ENCODE peak calls at places on chromosomes 11 and 22, in five cellular contexts. One of them, this sample, is unnamed.

GRCh38 chr11:62556102-62556871 is 9.7 kb upstream of the AHNAK start:
- DNase-seq in A172: peak; percentile 98
- DNase-seq in CD8-positive, alpha-beta T cell: peak; percentile 77
- DNase-seq in DMS 273 treated with DMSO at 0.1 percent for 48 hours: peak; percentile 87
- DNase-seq in skeletal muscle cell: peak; percentile 93
- DNase-seq in this sample: peak; percentile 87

GRCh38 chr11:78310500-78310909 is 107.1 kb downstream of the GAB2 start:
- DNase-seq in A172: no peak
- DNase-seq in CD8-positive, alpha-beta T cell: no peak
- DNase-seq in DMS 273 treated with DMSO at 0.1 percent for 48 hours: no peak
- DNase-seq in skeletal muscle cell: no peak
- DNase-seq in this sample: no peak

GRCh38 chr11:115242982-115243381 is 261.2 kb downstream of the CADM1 start:
- DNase-seq in A172: no peak
- DNase-seq in CD8-positive, alpha-beta T cell: no peak
- DNase-seq in DMS 273 treated with DMSO at 0.1 percent for 48 hours: no peak
- DNase-seq in skeletal muscle cell: no peak
- DNase-seq in this sample: no peak

GRCh38 chr11:62546244-62546936 is at the start of gene AHNAK:
- DNase-seq in A172: peak; percentile 36
- DNase-seq in CD8-positive, alpha-beta T cell: peak; percentile 57
- DNase-seq in DMS 273 treated with DMSO at 0.1 percent for 48 hours: no peak
- DNase-seq in skeletal muscle cell: no peak
- DNase-seq in this sample: peak; percentile 73

GRCh38 chr22:49181942-49182341 is 645.7 kb downstream of the BRD1 start:
- DNase-seq in A172: no peak
- DNase-seq in CD8-positive, alpha-beta T cell: no peak
- DNase-seq in DMS 273 treated with DMSO at 0.1 percent for 48 hours: no peak
- DNase-seq in skeletal muscle cell: no peak
- DNase-seq in this sample: no peak

GRCh38 chr22:44578115-44578457 is 80.1 kb upstream of the RTL6 start:
- DNase-seq in A172: no peak
- DNase-seq in CD8-positive, alpha-beta T cell: no peak
- DNase-seq in DMS 273 treated with DMSO at 0.1 percent for 48 hours: no peak
- DNase-seq in skeletal muscle cell: no peak
- DNase-seq in this sample: no peak

GRCh38 chr11:115958089-115959000 is 454.1 kb upstream of the CADM1 start:
- DNase-seq in A172: no peak
- DNase-seq in CD8-positive, alpha-beta T cell: no peak
- DNase-seq in DMS 273 treated with DMSO at 0.1 percent for 48 hours: no peak
- DNase-seq in skeletal muscle cell: no peak
- DNase-seq in this sample: no peak

GRCh38 chr22:24066872-24067271 is 55.8 kb downstream of the CABIN1 start:
- DNase-seq in A172: no peak
- DNase-seq in CD8-positive, alpha-beta T cell: no peak
- DNase-seq in DMS 273 treated with DMSO at 0.1 percent for 48 hours: no peak
- DNase-seq in skeletal muscle cell: no peak
- DNase-seq in this sample: no peak

GRCh38 chr22:30247561-30247960 is 1.0 kb upstream of the LIF start:
- DNase-seq in A172: no peak
- DNase-seq in CD8-positive, alpha-beta T cell: no peak
- DNase-seq in DMS 273 treated with DMSO at 0.1 percent for 48 hours: no peak
- DNase-seq in skeletal muscle cell: no peak
- DNase-seq in this sample: no peak

GRCh38 chr11:70048279-70049024 is 29.7 kb upstream of the ANO1 start:
- DNase-seq in A172: no peak
- DNase-seq in CD8-positive, alpha-beta T cell: no peak
- DNase-seq in DMS 273 treated with DMSO at 0.1 percent for 48 hours: no peak
- DNase-seq in skeletal muscle cell: no peak
- DNase-seq in this sample: no peak

GRCh38 chr11:13261600-13262061 is 16.0 kb upstream of the BMAL1 start:
- DNase-seq in A172: peak; percentile 96
- DNase-seq in CD8-positive, alpha-beta T cell: no peak
- DNase-seq in DMS 273 treated with DMSO at 0.1 percent for 48 hours: no peak
- DNase-seq in skeletal muscle cell: peak; percentile 54
- DNase-seq in this sample: no peak

GRCh38 chr11:31786996-31787685 is 24.0 kb downstream of the PAX6 start:
- DNase-seq in A172: no peak
- DNase-seq in CD8-positive, alpha-beta T cell: no peak
- DNase-seq in DMS 273 treated with DMSO at 0.1 percent for 48 hours: no peak
- DNase-seq in skeletal muscle cell: no peak
- DNase-seq in this sample: no peak

GRCh38 chr11:2825886-2826678 is 59.5 kb downstream of the CDKN1C start:
- DNase-seq in A172: peak; percentile 95
- DNase-seq in CD8-positive, alpha-beta T cell: no peak
- DNase-seq in DMS 273 treated with DMSO at 0.1 percent for 48 hours: no peak
- DNase-seq in skeletal muscle cell: peak; percentile 93
- DNase-seq in this sample: no peak

GRCh38 chr22:46971141-46971775 is 208.8 kb downstream of the TBC1D22A start:
- DNase-seq in A172: no peak
- DNase-seq in CD8-positive, alpha-beta T cell: no peak
- DNase-seq in DMS 273 treated with DMSO at 0.1 percent for 48 hours: no peak
- DNase-seq in skeletal muscle cell: peak; percentile 21
- DNase-seq in this sample: no peak

GRCh38 chr22:40534379-40535188 is 101.9 kb downstream of the MRTFA start:
- DNase-seq in A172: peak; percentile 31
- DNase-seq in CD8-positive, alpha-beta T cell: no peak
- DNase-seq in DMS 273 treated with DMSO at 0.1 percent for 48 hours: no peak
- DNase-seq in skeletal muscle cell: no peak
- DNase-seq in this sample: no peak

GRCh38 chr11:72195921-72196320 is 4.0 kb downstream of the FOLR1 start:
- DNase-seq in A172: no peak
- DNase-seq in CD8-positive, alpha-beta T cell: no peak
- DNase-seq in DMS 273 treated with DMSO at 0.1 percent for 48 hours: no peak
- DNase-seq in skeletal muscle cell: no peak
- DNase-seq in this sample: no peak

GRCh38 chr11:81000334-81001100 is 1559.7 kb upstream of the TENM4 start:
- DNase-seq in A172: no peak
- DNase-seq in CD8-positive, alpha-beta T cell: no peak
- DNase-seq in DMS 273 treated with DMSO at 0.1 percent for 48 hours: no peak
- DNase-seq in skeletal muscle cell: no peak
- DNase-seq in this sample: no peak

GRCh38 chr11:58061813-58062212 is 31.1 kb downstream of the OR6Q1 start:
- DNase-seq in A172: peak; percentile 40
- DNase-seq in CD8-positive, alpha-beta T cell: no peak
- DNase-seq in DMS 273 treated with DMSO at 0.1 percent for 48 hours: no peak
- DNase-seq in skeletal muscle cell: peak; percentile 21
- DNase-seq in this sample: no peak

GRCh38 chr22:11066458-11067285 is 4461.3 kb upstream of the OR11H1 start:
- DNase-seq in A172: no peak
- DNase-seq in CD8-positive, alpha-beta T cell: no peak
- DNase-seq in DMS 273 treated with DMSO at 0.1 percent for 48 hours: no peak
- DNase-seq in skeletal muscle cell: no peak
- DNase-seq in this sample: no peak

GRCh38 chr11:117830674-117831351 is 6.3 kb upstream of the FXYD2 start:
- DNase-seq in A172: no peak
- DNase-seq in CD8-positive, alpha-beta T cell: no peak
- DNase-seq in DMS 273 treated with DMSO at 0.1 percent for 48 hours: no peak
- DNase-seq in skeletal muscle cell: no peak
- DNase-seq in this sample: no peak

GRCh38 chr22:28593299-28593698 is 86.3 kb downstream of the TTC28 start:
- DNase-seq in A172: no peak
- DNase-seq in CD8-positive, alpha-beta T cell: no peak
- DNase-seq in DMS 273 treated with DMSO at 0.1 percent for 48 hours: no peak
- DNase-seq in skeletal muscle cell: no peak
- DNase-seq in this sample: no peak

GRCh38 chr11:66745356-66746235 is 16.6 kb upstream of the SPTBN2 start:
- DNase-seq in A172: peak; percentile 21
- DNase-seq in CD8-positive, alpha-beta T cell: no peak
- DNase-seq in DMS 273 treated with DMSO at 0.1 percent for 48 hours: no peak
- DNase-seq in skeletal muscle cell: no peak
- DNase-seq in this sample: peak; percentile 16

GRCh38 chr22:38724926-38725571 is 19.3 kb downstream of the GTPBP1 start:
- DNase-seq in A172: peak; percentile 44
- DNase-seq in CD8-positive, alpha-beta T cell: no peak
- DNase-seq in DMS 273 treated with DMSO at 0.1 percent for 48 hours: no peak
- DNase-seq in skeletal muscle cell: no peak
- DNase-seq in this sample: no peak

GRCh38 chr11:86923993-86924766 is 31.0 kb downstream of the FZD4 start:
- DNase-seq in A172: no peak
- DNase-seq in CD8-positive, alpha-beta T cell: no peak
- DNase-seq in DMS 273 treated with DMSO at 0.1 percent for 48 hours: no peak
- DNase-seq in skeletal muscle cell: no peak
- DNase-seq in this sample: no peak

GRCh38 chr22:33917744-33918406 is 2.4 kb downstream of the LARGE1 start:
- DNase-seq in A172: peak; percentile 13
- DNase-seq in CD8-positive, alpha-beta T cell: no peak
- DNase-seq in DMS 273 treated with DMSO at 0.1 percent for 48 hours: no peak
- DNase-seq in skeletal muscle cell: no peak
- DNase-seq in this sample: no peak

GRCh38 chr11:119907122-119907933 is 178.3 kb upstream of the NECTIN1 start:
- DNase-seq in A172: no peak
- DNase-seq in CD8-positive, alpha-beta T cell: no peak
- DNase-seq in DMS 273 treated with DMSO at 0.1 percent for 48 hours: peak; percentile 38
- DNase-seq in skeletal muscle cell: no peak
- DNase-seq in this sample: no peak

GRCh38 chr22:40243891-40244290 is 66.2 kb downstream of the TNRC6B start:
- DNase-seq in A172: no peak
- DNase-seq in CD8-positive, alpha-beta T cell: no peak
- DNase-seq in DMS 273 treated with DMSO at 0.1 percent for 48 hours: no peak
- DNase-seq in skeletal muscle cell: no peak
- DNase-seq in this sample: no peak